ENCODE peak calls at places on chromosomes 7 and 10, in five cellular contexts. O, N, P, E and K are unnamed samples. For H3K36me3, the result is how much of the 10 kb centered on the place peaks cover.

GRCh38 chr7:30038182-30038980 is 10.2 kb downstream of the PLEKHA8 start:
- DNase-seq in O (no peak), N (no peak), P (peak), E (no peak), K (no peak)

GRCh38 chr10:128013626-128014025 is 106.7 kb downstream of the PTPRE start:
- DNase-seq in O (no peak), N (no peak), P (no peak), E (no peak), K (no peak)

GRCh38 chr10:120085386-120085785 is 192.9 kb downstream of the SEC23IP start:
- DNase-seq in O (no peak), N (no peak), P (no peak), E (no peak), K (no peak)

GRCh38 chr7:102460467-102460866 is 4.2 kb downstream of the ALKBH4 start:
- DNase-seq in O (no peak), N (no peak), P (no peak), E (no peak), K (no peak)

GRCh38 chr7:36448781-36449379 is 59.2 kb downstream of the ANLN start:
- DNase-seq in O (no peak), N (no peak), P (peak), E (no peak), K (no peak)

GRCh38 chr10:127699311-127699710 is 37.7 kb upstream of the FOXI2 start:
- DNase-seq in O (no peak), N (no peak), P (no peak), E (no peak), K (no peak)

GRCh38 chr7:108291791-108292440 is 161.8 kb upstream of the LAMB4 start:
- DNase-seq in O (no peak), N (no peak), P (peak), E (no peak), K (no peak)

GRCh38 chr7:50317221-50317678 is 12.7 kb downstream of the IKZF1 start:
- DNase-seq in O (no peak), N (no peak), P (no peak), E (no peak), K (no peak)

GRCh38 chr10:97633921-97634320 is 621 bp upstream of the MORN4 start:
- DNase-seq in O (peak), N (peak), P (no peak), E (peak), K (peak)

GRCh38 chr7:28684729-28685211 is 272.5 kb downstream of the CREB5 start:
- DNase-seq in O (no peak), N (no peak), P (no peak), E (no peak), K (no peak)

GRCh38 chr7:101543846-101544245 is 85.2 kb downstream of the MYL10 start:
- DNase-seq in O (no peak), N (no peak), P (no peak), E (no peak), K (no peak)

GRCh38 chr7:36291387-36292316 is 98.0 kb upstream of the ANLN start:
- DNase-seq in O (peak), N (peak), P (peak), E (peak), K (no peak)

GRCh38 chr7:137625197-137625596 is 221.6 kb downstream of the DGKI start:
- DNase-seq in O (no peak), N (no peak), P (no peak), E (no peak), K (no peak)

GRCh38 chr10:68172324-68172723 is 59.6 kb downstream of the ATOH7 start:
- DNase-seq in O (no peak), N (no peak), P (no peak), E (peak), K (peak)

GRCh38 chr10:100747061-100747825 is 1.9 kb downstream of the PAX2 start:
- DNase-seq in O (no peak), N (no peak), P (no peak), E (no peak), K (no peak)

GRCh38 chr7:116210345-116211005 is at the start of gene TES:
- DNase-seq in O (peak), N (peak), P (peak), E (no peak), K (peak)

GRCh38 chr7:47570649-47571050 is 11.3 kb downstream of the TNS3 start:
- DNase-seq in O (no peak), N (peak), P (peak), E (no peak), K (no peak)

GRCh38 chr10:30170814-30171213 is 111.4 kb upstream of the JCAD start:
- DNase-seq in O (no peak), N (no peak), P (peak), E (no peak), K (no peak)

GRCh38 chr10:104483582-104483981 is 129.9 kb downstream of the CFAP58 start:
- DNase-seq in O (no peak), N (no peak), P (no peak), E (no peak), K (no peak)

GRCh38 chr10:33314788-33315561 is 19.5 kb downstream of the NRP1 start:
- DNase-seq in O (no peak), N (no peak), P (peak), E (no peak), K (no peak)

GRCh38 chr10:8393531-8393930 is 339.0 kb downstream of the GATA3 start:
- DNase-seq in O (no peak), N (no peak), P (no peak), E (no peak), K (no peak)
- TF ChIP-seq CTCF in O (no peak), N (no peak), P (no peak), E (no peak), K (no peak)

GRCh38 chr7:110522061-110522750 is 568.7 kb upstream of the LRRN3 start:
- DNase-seq in O (no peak), N (no peak), P (no peak), E (no peak), K (no peak)
- H3K4me3 ChIP-seq in O (no peak), N (no peak), P (no peak), E (no peak), K (no peak)

DNA sequence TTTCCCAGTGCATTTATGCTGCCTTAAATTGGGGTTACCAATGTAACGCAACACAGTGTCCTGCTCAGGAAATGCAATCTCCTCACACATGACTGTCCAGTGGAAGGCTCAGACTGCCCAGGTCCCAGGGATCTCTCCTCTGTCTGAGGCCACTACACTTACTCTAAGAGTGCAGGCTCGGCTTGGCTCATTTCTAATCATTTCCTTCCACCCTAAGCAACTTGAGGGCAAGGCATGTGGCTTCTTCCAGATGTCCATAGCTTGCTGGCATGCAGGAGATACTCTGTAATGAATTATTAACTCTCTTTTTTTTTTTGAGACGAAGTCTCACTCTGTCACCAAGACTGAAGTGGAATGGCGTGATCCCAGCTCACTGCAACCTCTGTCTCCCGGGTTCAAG is 23.7 kb downstream of the PLAC9 start:
- DNase-seq in O (no peak), N (no peak), P (no peak), E (no peak), K (no peak)
- H3K36me3 ChIP-seq in O (under half), N (under half), P (under half), E (half or more), K (under half)

GRCh38 chr10:102117391-102118159 is 2.6 kb downstream of the LDB1 start:
- DNase-seq in O (peak), N (peak), P (peak), E (peak), K (peak)
- TF ChIP-seq CTCF in O (peak), N (no peak), P (peak), E (peak), K (peak)

DNA sequence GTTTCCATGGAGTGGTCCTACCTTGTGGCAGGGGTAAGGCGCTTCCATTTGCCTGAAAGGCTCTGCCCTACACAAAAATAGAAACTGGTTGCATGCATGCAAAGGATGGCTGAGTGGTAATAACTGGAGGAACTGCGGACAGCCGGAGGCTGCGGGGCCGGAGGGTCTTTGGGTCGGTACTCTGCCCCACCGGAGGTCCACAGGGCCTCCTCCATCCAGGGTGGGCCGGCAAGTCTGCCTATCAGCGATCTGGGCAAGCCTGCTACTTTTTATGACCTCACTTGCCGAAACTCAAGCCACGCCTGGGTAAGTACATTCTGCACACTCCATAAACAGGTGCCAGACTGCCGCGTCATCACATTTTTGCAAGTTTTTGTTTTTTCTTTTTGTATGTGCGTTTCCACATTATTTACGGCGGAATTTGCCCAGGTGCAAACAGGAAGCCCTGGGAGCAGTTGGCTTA is 30.0 kb downstream of the TACC2 start:
- DNase-seq in O (peak), N (peak), P (no peak), E (no peak), K (no peak)
- H3K4me3 ChIP-seq in O (peak), N (no peak), P (no peak), E (no peak), K (no peak)

GRCh38 chr7:10537764-10538163 is 435.9 kb upstream of the PHF14 start:
- DNase-seq in O (no peak), N (no peak), P (no peak), E (no peak), K (no peak)
- H3K36me3 ChIP-seq in O (under half), N (under half), P (under half), E (under half), K (under half)